ENCODE peak calls at places on chromosomes 13 and 19, in four cellular contexts. G is A549, P is GM12878, A is K562. L is an unnamed sample.

GRCh38 chr19:58563034-58563573 is 4.7 kb upstream of the UBE2M start:
- DNase-seq in G (no peak), A (no peak), P (no peak), L (no peak)

GRCh38 chr19:57438925-57439324 is 3.8 kb downstream of the ZNF749 start:
- DNase-seq in G (no peak), P (no peak), A (no peak), L (no peak)

GRCh38 chr13:40438999-40439797 is 227.2 kb downstream of the FOXO1 start:
- DNase-seq in P (no peak), A (no peak), G (no peak), L (no peak)

GRCh38 chr19:3443840-3444694 is 36.3 kb downstream of the SMIM24 start:
- DNase-seq in A (no peak), P (no peak), G (no peak), L (peak; percentile 39)

GRCh38 chr13:50715402-50716146 is 127.9 kb downstream of the DLEU7 start:
- DNase-seq in P (no peak), G (no peak), A (no peak), L (no peak)

GRCh38 chr13:113114511-113115362 is 7.9 kb upstream of the F10 start:
- DNase-seq in P (no peak), G (no peak), A (no peak), L (no peak)

GRCh38 chr19:50300051-50300450 is 29.1 kb downstream of the KCNC3 start:
- DNase-seq in A (no peak), P (no peak), G (no peak), L (no peak)

GRCh38 chr19:53328967-53329366 is 4.6 kb upstream of the ZNF845 start:
- DNase-seq in G (no peak), A (no peak), P (no peak), L (no peak)

GRCh38 chr19:34171539-34171876 is 796 bp upstream of the LSM14A start:
- DNase-seq in P (peak; percentile 51), G (no peak), A (no peak), L (no peak)

GRCh38 chr19:24069907-24070657 is 16.9 kb upstream of the ZNF254 start:
- DNase-seq in P (no peak), A (no peak), G (no peak), L (no peak)

GRCh38 chr19:5803752-5804515 is 933 bp upstream of the NRTN start:
- DNase-seq in P (peak; percentile 39), G (peak; percentile 87), A (peak; percentile 97), L (peak; percentile 83)

GRCh38 chr19:6064016-6064702 is 46.1 kb downstream of the RFX2 start:
- DNase-seq in A (no peak), G (peak; percentile 35), P (no peak), L (no peak)

GRCh38 chr13:28653111-28653510 is 5.8 kb upstream of the POMP start:
- DNase-seq in P (no peak), G (no peak), A (no peak), L (no peak)

GRCh38 chr13:87674143-87674772 is 3.1 kb downstream of the SLITRK5 start:
- DNase-seq in P (no peak), A (no peak), G (no peak), L (no peak)

GRCh38 chr19:57269515-57270250 is 10.6 kb upstream of the ZNF460 start:
- DNase-seq in G (no peak), P (peak; percentile 60), A (no peak), L (no peak)

GRCh38 chr19:3536429-3537100 is 2.4 kb upstream of the TEKTIP1 start:
- DNase-seq in G (no peak), A (no peak), P (no peak), L (no peak)

GRCh38 chr13:113413898-113414282 is 39.4 kb downstream of the ADPRHL1 start:
- DNase-seq in G (no peak), P (no peak), A (no peak), L (no peak)

GRCh38 chr19:50507376-50507775 is 3.6 kb downstream of the JOSD2 start:
- DNase-seq in G (no peak), A (no peak), P (no peak), L (no peak)

GRCh38 chr19:48870048-48870447 is 1.6 kb upstream of the PLEKHA4 start:
- DNase-seq in G (no peak), P (no peak), A (no peak), L (no peak)

GRCh38 chr19:18053571-18054219 is 33.0 kb downstream of the IL12RB1 start:
- DNase-seq in A (no peak), P (no peak), G (no peak), L (no peak)

GRCh38 chr13:63554157-63554556 is 2138.5 kb upstream of the PCDH20 start:
- DNase-seq in A (no peak), G (no peak), P (no peak), L (no peak)

GRCh38 chr13:95023405-95023804 is 277.8 kb downstream of the ABCC4 start:
- DNase-seq in A (no peak), P (no peak), G (no peak), L (no peak)

GRCh38 chr19:42528354-42529247 is at the start of gene CEACAM1:
- DNase-seq in G (no peak), P (no peak), A (no peak), L (peak; percentile 75)

GRCh38 chr13:40668335-40668734 is 1.9 kb upstream of the FOXO1 start:
- DNase-seq in G (peak; percentile 47), P (no peak), A (peak; percentile 64), L (peak; percentile 54)

GRCh38 chr19:36060430-36060829 is 5.7 kb downstream of the WDR62 start:
- DNase-seq in P (no peak), A (peak; percentile 52), G (peak; percentile 68), L (no peak)

GRCh38 chr19:33622505-33622808 is 704 bp downstream of the CHST8 start:
- DNase-seq in P (no peak), A (no peak), G (no peak), L (no peak)

GRCh38 chr19:45376045-45376724 is 5.8 kb upstream of the ERCC2 start:
- DNase-seq in A (no peak), P (no peak), G (peak; percentile 91), L (peak; percentile 91)

GRCh38 chr13:110197471-110197870 is 109.5 kb downstream of the COL4A1 start:
- DNase-seq in A (no peak), G (no peak), P (no peak), L (no peak)

GRCh38 chr13:40446365-40446764 is 220.1 kb downstream of the FOXO1 start:
- DNase-seq in A (no peak), P (no peak), G (no peak), L (no peak)

GRCh38 chr13:53127378-53127777 is 98.8 kb downstream of the OLFM4 start:
- DNase-seq in G (no peak), P (no peak), A (no peak), L (no peak)

GRCh38 chr13:93002071-93002470 is 224.5 kb upstream of the GPC6 start:
- DNase-seq in A (no peak), P (no peak), G (no peak), L (no peak)

GRCh38 chr19:23470873-23471555 is 75.7 kb upstream of the ZNF91 start:
- DNase-seq in A (no peak), G (no peak), P (no peak), L (no peak)

GRCh38 chr13:48400820-48401219 is 12.1 kb downstream of the LPAR6 start:
- DNase-seq in A (no peak), G (peak; percentile 47), P (peak; percentile 25), L (no peak)

GRCh38 chr19:11453468-11454341 is 18.3 kb downstream of the PRKCSH start:
- DNase-seq in P (no peak), A (peak; percentile 37), G (no peak), L (no peak)

GRCh38 chr13:27022571-27023311 is 148.9 kb downstream of the USP12 start:
- DNase-seq in G (peak; percentile 88), A (peak; percentile 52), P (no peak), L (peak; percentile 90)

GRCh38 chr19:41303941-41304340 is 6.0 kb upstream of the CCDC97 start:
- DNase-seq in A (no peak), G (no peak), P (no peak), L (no peak)

GRCh38 chr19:55426042-55426441 is 17.1 kb downstream of the SHISA7 start:
- DNase-seq in G (no peak), A (no peak), P (no peak), L (no peak)
- TF ChIP-seq HDAC2 in G (no peak), A (no peak), P (no peak), L (no peak)

DNA sequence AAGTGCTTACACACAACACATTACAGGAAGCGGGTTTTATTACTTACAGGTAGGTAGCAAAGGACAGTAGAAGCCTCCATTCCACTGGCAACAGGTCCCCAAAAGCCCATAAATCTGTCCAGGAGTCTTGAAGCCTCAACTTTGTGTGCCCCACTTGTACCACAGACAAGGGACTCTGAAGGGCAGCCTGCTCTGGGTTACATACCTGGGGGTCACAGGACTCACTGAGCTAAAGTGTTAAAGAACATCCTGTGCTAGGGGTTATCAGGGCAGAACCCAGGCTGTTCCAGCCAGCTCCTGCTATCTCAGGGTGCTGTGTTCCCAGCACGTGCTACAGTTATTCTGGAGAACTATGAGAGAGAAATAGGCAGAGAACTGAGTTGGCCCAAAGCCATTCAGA is 230.9 kb upstream of the SLC10A2 start:
- DNase-seq in P (no peak), A (no peak), G (no peak), L (no peak)
- TF ChIP-seq ESRRA in P (no peak), A (no peak), G (no peak), L (no peak)

GRCh38 chr13:45370922-45371406 is 30.0 kb upstream of the TPT1 start:
- DNase-seq in A (peak; percentile 66), P (no peak), G (peak; percentile 41), L (no peak)

GRCh38 chr13:45367995-45368394 is 27.0 kb upstream of the TPT1 start:
- DNase-seq in G (no peak), P (no peak), A (no peak), L (no peak)

GRCh38 chr13:45369116-45369515 is 28.1 kb upstream of the TPT1 start:
- DNase-seq in P (no peak), G (no peak), A (no peak), L (no peak)

GRCh38 chr13:45367358-45367757 is 26.4 kb upstream of the TPT1 start:
- DNase-seq in P (peak; percentile 67), A (peak; percentile 80), G (peak; percentile 80), L (peak; percentile 69)

GRCh38 chr13:45368571-45368970 is 27.6 kb upstream of the TPT1 start:
- DNase-seq in P (no peak), G (no peak), A (no peak), L (no peak)
- TF ChIP-seq HDAC2 in P (no peak), G (no peak), A (no peak), L (no peak)

GRCh38 chr13:20738616-20739015 is 35.1 kb downstream of the IL17D start:
- DNase-seq in G (no peak), A (no peak), P (no peak), L (no peak)

GRCh38 chr13:20740021-20740420 is 33.7 kb downstream of the EEF1AKMT1 start:
- DNase-seq in P (no peak), G (no peak), A (no peak), L (no peak)
- TF ChIP-seq ESRRA in P (no peak), G (no peak), A (no peak), L (no peak)

GRCh38 chr13:19184176-19184575 is 2.6 kb upstream of the TUBA3C start:
- DNase-seq in P (no peak), A (no peak), G (no peak), L (no peak)

GRCh38 chr13:19182536-19182935 is 912 bp upstream of the TUBA3C start:
- DNase-seq in G (no peak), A (no peak), P (no peak), L (no peak)

GRCh38 chr13:19185086-19185864 is 3.7 kb upstream of the TUBA3C start:
- DNase-seq in A (no peak), G (no peak), P (no peak), L (no peak)

GRCh38 chr13:19183676-19184075 is 2.1 kb upstream of the TUBA3C start:
- DNase-seq in A (no peak), P (no peak), G (no peak), L (no peak)

GRCh38 chr13:19185865-19186645 is 4.4 kb upstream of the TUBA3C start:
- DNase-seq in G (no peak), P (no peak), A (no peak), L (no peak)
- TF ChIP-seq HDAC2 in G (no peak), P (no peak), A (no peak), L (no peak)